ENCODE peak calls at places on chromosomes 1 and 21, in four cellular contexts. U is B cell, S is A172, I is GM23248. A is an unnamed sample.

GRCh38 chr21:43345746-43346409 is 81.1 kb downstream of the SIK1 start:
- DNase-seq in I (peak; percentile 79), S (peak; percentile 87), U (no peak), A (no peak)

GRCh38 chr1:90122679-90123340 is 127.9 kb downstream of the ZNF326 start:
- DNase-seq in I (no peak), U (no peak), S (no peak), A (no peak)

GRCh38 chr1:94924967-94925366 is 1.9 kb downstream of the CNN3 start:
- DNase-seq in U (no peak), S (peak; percentile 25), I (peak; percentile 62), A (no peak)

GRCh38 chr1:97919568-97920261 is 1.1 kb downstream of the DPYD start:
- DNase-seq in I (peak; percentile 64), S (no peak), U (no peak), A (peak; percentile 3)

GRCh38 chr1:153626929-153627796 is at the start of gene S100A13:
- DNase-seq in S (peak; percentile 97), U (no peak), I (peak; percentile 94), A (peak; percentile 69)

GRCh38 chr1:68338107-68338506 is 105.8 kb upstream of the WLS start:
- DNase-seq in U (no peak), S (no peak), I (no peak), A (no peak)

GRCh38 chr1:181737056-181737455 is 253.7 kb downstream of the CACNA1E start:
- DNase-seq in S (no peak), I (no peak), U (no peak), A (no peak)

GRCh38 chr1:213122514-213122929 is 71.5 kb downstream of the RPS6KC1 start:
- DNase-seq in U (no peak), I (peak; percentile 70), S (peak; percentile 59), A (no peak)

GRCh38 chr1:63087966-63088365 is 234.4 kb upstream of the FOXD3 start:
- DNase-seq in U (no peak), I (peak; percentile 19), S (no peak), A (no peak)

GRCh38 chr1:46549697-46550681 is 1.5 kb downstream of the KNCN start:
- DNase-seq in I (peak; percentile 82), U (no peak), S (no peak), A (no peak)

GRCh38 chr1:18077657-18078215 is 29.9 kb upstream of the IGSF21 start:
- DNase-seq in S (no peak), U (no peak), I (no peak), A (no peak)

A was measured in GM10248.